ENCODE peak calls at places on chromosome 3, in nine cellular contexts. J is HCT116, Y is body of pancreas, P is thyroid gland, C is K562, A is tibial nerve, D is uterus, U is sigmoid colon, Z is right lobe of liver. E is an unnamed sample.

GRCh38 chr3:94416768-94417167 is 353.9 kb downstream of the NSUN3 start:
- DNase-seq in J (no peak), Y (no peak), P (no peak), C (no peak), A (no peak), D (no peak), U (no peak), Z (no peak), E (no peak)

GRCh38 chr3:22319446-22319845 is 568.4 kb upstream of the ZNF385D start:
- DNase-seq in J (no peak), Y (no peak), P (no peak), C (no peak), A (no peak), D (no peak), U (no peak), Z (no peak), E (no peak)

GRCh38 chr3:34683851-34684250 is 885.4 kb downstream of the PDCD6IP start:
- DNase-seq in J (no peak), Y (peak; percentile 56), P (peak; percentile 50), C (peak; percentile 75), A (peak; percentile 65), D (peak; percentile 22), U (no peak), Z (peak; percentile 52), E (peak; percentile 74)

GRCh38 chr3:98551754-98552153 is 20.0 kb downstream of the GPR15 start:
- DNase-seq in J (no peak), Y (no peak), P (no peak), C (peak; percentile 70), A (no peak), D (no peak), U (no peak), Z (no peak), E (no peak)

GRCh38 chr3:59998040-59998439 is 948.2 kb upstream of the CFAP20DC start:
- DNase-seq in J (no peak), Y (peak; percentile 6), P (no peak), C (peak; percentile 0), A (no peak), D (no peak), U (no peak), Z (no peak), E (no peak)

GRCh38 chr3:43181202-43181910 is 75.5 kb upstream of the POMGNT2 start:
- DNase-seq in J (no peak), Y (peak; percentile 35), P (no peak), C (no peak), A (no peak), D (no peak), U (no peak), Z (no peak), E (peak; percentile 47)

GRCh38 chr3:54830658-54831057 is 97.2 kb downstream of the LRTM1 start:
- DNase-seq in J (peak; percentile 16), Y (no peak), P (no peak), C (peak; percentile 49), A (no peak), D (no peak), U (no peak), Z (no peak), E (no peak)

GRCh38 chr3:136586580-136586979 is 165.6 kb downstream of the STAG1 start:
- DNase-seq in J (no peak), Y (no peak), P (no peak), C (no peak), A (no peak), D (no peak), U (no peak), Z (no peak), E (no peak)

GRCh38 chr3:45979378-45979777 is 16.2 kb downstream of the FYCO1 start:
- DNase-seq in J (no peak), Y (no peak), P (no peak), C (no peak), A (no peak), D (no peak), U (no peak), Z (no peak), E (no peak)

GRCh38 chr3:45981321-45982038 is 14.1 kb downstream of the FYCO1 start:
- DNase-seq in J (no peak), Y (no peak), P (peak; percentile 54), C (peak; percentile 31), A (no peak), D (no peak), U (no peak), Z (no peak), E (no peak)

GRCh38 chr3:45980229-45980813 is 15.3 kb downstream of the FYCO1 start:
- DNase-seq in J (no peak), Y (no peak), P (no peak), C (no peak), A (no peak), D (no peak), U (no peak), Z (no peak), E (no peak)

GRCh38 chr3:45978348-45978747 is 17.3 kb downstream of the FYCO1 start:
- DNase-seq in J (no peak), Y (peak; percentile 84), P (peak; percentile 97), C (no peak), A (no peak), D (peak; percentile 63), U (no peak), Z (no peak), E (peak; percentile 89)

DNA sequence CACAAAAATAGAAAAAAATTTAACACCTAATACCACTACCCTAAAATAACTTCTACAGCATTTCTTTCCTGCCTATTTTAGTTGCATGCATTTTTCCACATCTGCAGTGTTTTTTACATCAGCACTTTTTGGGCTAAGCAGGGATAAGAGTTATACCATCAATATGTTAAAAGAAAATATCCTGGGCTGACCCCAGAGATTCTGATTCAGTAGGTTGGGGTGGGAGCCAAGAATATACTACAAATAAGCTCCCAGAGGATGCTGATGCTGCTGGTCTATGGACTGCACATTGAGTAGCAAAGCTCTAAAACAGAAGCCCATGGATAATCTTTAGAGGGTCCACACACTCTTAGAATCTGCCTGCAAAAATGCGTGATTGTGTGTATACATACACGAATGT is 14.8 kb downstream of the FYCO1 start:
- DNase-seq in J (no peak), Y (no peak), P (no peak), C (no peak), A (no peak), D (no peak), U (no peak), Z (no peak), E (no peak)
- H3K27me3 ChIP-seq in J (no peaks in the 10 kb centered on the region), Y (no peaks in the 10 kb centered on the region), P (no peaks in the 10 kb centered on the region), C (no peaks in the 10 kb centered on the region), A (no peaks in the 10 kb centered on the region), D (no peaks in the 10 kb centered on the region), U (no peaks in the 10 kb centered on the region), Z (no peaks in the 10 kb centered on the region), E (no peaks in the 10 kb centered on the region)

GRCh38 chr3:133448478-133449122 is 48.7 kb downstream of the BFSP2 start:
- DNase-seq in J (no peak), Y (peak; percentile 16), P (peak; percentile 22), C (no peak), A (no peak), D (no peak), U (no peak), Z (no peak), E (peak; percentile 53)

GRCh38 chr3:133447751-133448477 is 48.1 kb downstream of the BFSP2 start:
- DNase-seq in J (no peak), Y (peak; percentile 32), P (peak; percentile 20), C (no peak), A (no peak), D (no peak), U (no peak), Z (no peak), E (no peak)

GRCh38 chr3:133452603-133453313 is 52.9 kb downstream of the BFSP2 start:
- DNase-seq in J (no peak), Y (no peak), P (no peak), C (no peak), A (no peak), D (no peak), U (no peak), Z (no peak), E (no peak)

GRCh38 chr3:133453383-133453782 is 53.5 kb downstream of the BFSP2 start:
- DNase-seq in J (no peak), Y (no peak), P (no peak), C (no peak), A (no peak), D (no peak), U (no peak), Z (no peak), E (no peak)

GRCh38 chr3:133451309-133451708 is 51.5 kb downstream of the BFSP2 start:
- DNase-seq in J (no peak), Y (no peak), P (no peak), C (no peak), A (no peak), D (no peak), U (no peak), Z (no peak), E (no peak)
- TF ChIP-seq POLR2A in J (no peak), Y (no peak), P (no peak), C (no peak), A (no peak), D (no peak), U (no peak), Z (no peak), E (no peak)

GRCh38 chr3:69547457-69548014 is 161.6 kb upstream of the FRMD4B start:
- DNase-seq in J (no peak), Y (no peak), P (peak; percentile 46), C (no peak), A (no peak), D (no peak), U (no peak), Z (no peak), E (no peak)

GRCh38 chr3:69543080-69543429 is 157.2 kb upstream of the FRMD4B start:
- DNase-seq in J (no peak), Y (no peak), P (no peak), C (no peak), A (no peak), D (no peak), U (no peak), Z (no peak), E (no peak)

GRCh38 chr3:69541823-69542264 is 156.0 kb upstream of the FRMD4B start:
- DNase-seq in J (no peak), Y (no peak), P (peak; percentile 59), C (no peak), A (no peak), D (no peak), U (no peak), Z (no peak), E (no peak)

GRCh38 chr3:69541059-69541471 is 155.2 kb upstream of the FRMD4B start:
- DNase-seq in J (no peak), Y (no peak), P (peak; percentile 68), C (no peak), A (no peak), D (no peak), U (no peak), Z (no peak), E (no peak)

GRCh38 chr3:69542265-69543079 is 156.6 kb upstream of the FRMD4B start:
- DNase-seq in J (no peak), Y (no peak), P (peak; percentile 83), C (no peak), A (no peak), D (no peak), U (no peak), Z (no peak), E (no peak)
- H3K27ac ChIP-seq in J (no peak overlapping the region), Y (no peak overlapping the region), P (peak overlapping the region; percentile 87), C (no peak overlapping the region), A (peak overlapping the region; percentile 64), D (no peak overlapping the region), U (no peak overlapping the region), Z (no peak overlapping the region), E (no peak overlapping the region)

DNA sequence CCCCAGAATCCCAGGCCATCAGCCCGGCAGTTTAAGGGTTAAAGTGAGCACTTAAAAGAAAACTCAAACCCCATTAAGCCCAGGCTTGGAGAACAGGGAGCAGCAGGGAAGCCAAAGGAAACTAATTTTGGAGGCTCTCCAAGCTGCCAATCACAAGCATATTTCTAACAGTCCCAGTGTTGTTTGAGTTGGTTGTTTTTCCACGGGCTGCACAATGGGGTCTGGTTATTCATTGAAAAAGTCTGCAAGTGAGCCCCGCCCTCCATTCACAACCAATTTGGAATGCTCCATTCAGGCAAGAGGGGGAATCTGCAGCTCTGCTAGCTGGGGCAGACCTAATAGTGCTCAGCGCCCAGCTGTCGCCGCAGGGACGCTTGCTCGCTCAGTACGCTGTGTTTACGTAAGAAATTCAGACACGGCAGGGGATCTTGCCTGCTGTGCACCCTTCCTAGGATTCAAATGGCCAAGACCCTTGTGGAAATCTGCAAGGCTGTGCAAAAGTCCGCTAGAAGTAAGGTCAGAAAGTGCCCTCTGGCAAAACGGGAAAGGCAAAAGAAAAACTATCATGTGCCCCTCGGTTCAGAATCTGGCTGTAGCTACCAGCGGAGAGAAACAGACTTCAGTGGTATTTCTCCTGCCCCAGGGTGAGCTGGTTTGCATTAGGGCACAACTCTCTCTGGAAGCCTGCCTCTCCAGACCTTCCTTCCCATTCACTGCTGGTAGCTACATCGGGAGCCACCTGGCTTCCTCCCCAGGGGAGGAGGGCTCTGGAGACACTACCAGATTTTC is 11.0 kb downstream of the ETV5 start:
- DNase-seq in J (peak; percentile 64), Y (peak; percentile 96), P (peak; percentile 73), C (peak; percentile 35), A (peak; percentile 33), D (no peak), U (peak; percentile 73), Z (peak; percentile 85), E (peak; percentile 67)
- H3K27me3 ChIP-seq in J (no peaks in the 10 kb centered on the region), Y (no peaks in the 10 kb centered on the region), P (no peaks in the 10 kb centered on the region), C (no peaks in the 10 kb centered on the region), A (no peaks in the 10 kb centered on the region), D (no peaks in the 10 kb centered on the region), U (no peaks in the 10 kb centered on the region), Z (no peaks in the 10 kb centered on the region), E (no peaks in the 10 kb centered on the region)

E was measured in transverse colon.